ENCODE peak calls at places on chromosomes 3 and 15, in seven cellular contexts. One of them, this sample, is unnamed.

GRCh38 chr15:92638709-92639365 is 16.7 kb downstream of the FAM174B start:
- DNase-seq in suprapubic skin: peak
- DNase-seq in ovary: peak
- DNase-seq in A549: no peak
- DNase-seq in tibial nerve: no peak
- DNase-seq in esophagus muscularis mucosa: no peak
- DNase-seq in stomach: peak
- DNase-seq in this sample: no peak

GRCh38 chr3:52052831-52053306 is 3.5 kb downstream of the DUSP7 start:
- DNase-seq in suprapubic skin: peak
- DNase-seq in ovary: peak
- DNase-seq in A549: peak
- DNase-seq in tibial nerve: peak
- DNase-seq in esophagus muscularis mucosa: peak
- DNase-seq in stomach: peak
- DNase-seq in this sample: no peak

GRCh38 chr3:152192936-152193672 is 75.6 kb upstream of the MBNL1 start:
- DNase-seq in suprapubic skin: no peak
- DNase-seq in ovary: no peak
- DNase-seq in A549: no peak
- DNase-seq in tibial nerve: no peak
- DNase-seq in esophagus muscularis mucosa: no peak
- DNase-seq in stomach: no peak
- DNase-seq in this sample: no peak

GRCh38 chr15:62663547-62663946 is 379.0 kb upstream of the TPM1 start:
- DNase-seq in suprapubic skin: no peak
- DNase-seq in ovary: no peak
- DNase-seq in A549: no peak
- DNase-seq in tibial nerve: no peak
- DNase-seq in esophagus muscularis mucosa: no peak
- DNase-seq in stomach: no peak
- DNase-seq in this sample: no peak

GRCh38 chr15:75661041-75661778 is 13.5 kb downstream of the SNX33 start:
- DNase-seq in suprapubic skin: peak
- DNase-seq in ovary: peak
- DNase-seq in A549: peak
- DNase-seq in tibial nerve: peak
- DNase-seq in esophagus muscularis mucosa: peak
- DNase-seq in stomach: peak
- DNase-seq in this sample: peak

GRCh38 chr3:126153695-126154360 is 26.6 kb downstream of the ALDH1L1 start:
- DNase-seq in suprapubic skin: no peak
- DNase-seq in ovary: no peak
- DNase-seq in A549: no peak
- DNase-seq in tibial nerve: no peak
- DNase-seq in esophagus muscularis mucosa: peak
- DNase-seq in stomach: no peak
- DNase-seq in this sample: no peak

GRCh38 chr3:59247402-59247841 is 197.6 kb upstream of the CFAP20DC start:
- DNase-seq in suprapubic skin: no peak
- DNase-seq in ovary: no peak
- DNase-seq in A549: no peak
- DNase-seq in tibial nerve: no peak
- DNase-seq in esophagus muscularis mucosa: no peak
- DNase-seq in stomach: peak
- DNase-seq in this sample: no peak

GRCh38 chr3:95899911-95900310 is 914.5 kb upstream of the EPHA6 start:
- DNase-seq in suprapubic skin: no peak
- DNase-seq in ovary: no peak
- DNase-seq in A549: no peak
- DNase-seq in tibial nerve: no peak
- DNase-seq in esophagus muscularis mucosa: no peak
- DNase-seq in stomach: no peak
- DNase-seq in this sample: no peak

GRCh38 chr3:37628711-37629301 is 232.9 kb upstream of the CTDSPL start:
- DNase-seq in suprapubic skin: no peak
- DNase-seq in ovary: no peak
- DNase-seq in A549: no peak
- DNase-seq in tibial nerve: no peak
- DNase-seq in esophagus muscularis mucosa: peak
- DNase-seq in stomach: no peak
- DNase-seq in this sample: no peak

DNA sequence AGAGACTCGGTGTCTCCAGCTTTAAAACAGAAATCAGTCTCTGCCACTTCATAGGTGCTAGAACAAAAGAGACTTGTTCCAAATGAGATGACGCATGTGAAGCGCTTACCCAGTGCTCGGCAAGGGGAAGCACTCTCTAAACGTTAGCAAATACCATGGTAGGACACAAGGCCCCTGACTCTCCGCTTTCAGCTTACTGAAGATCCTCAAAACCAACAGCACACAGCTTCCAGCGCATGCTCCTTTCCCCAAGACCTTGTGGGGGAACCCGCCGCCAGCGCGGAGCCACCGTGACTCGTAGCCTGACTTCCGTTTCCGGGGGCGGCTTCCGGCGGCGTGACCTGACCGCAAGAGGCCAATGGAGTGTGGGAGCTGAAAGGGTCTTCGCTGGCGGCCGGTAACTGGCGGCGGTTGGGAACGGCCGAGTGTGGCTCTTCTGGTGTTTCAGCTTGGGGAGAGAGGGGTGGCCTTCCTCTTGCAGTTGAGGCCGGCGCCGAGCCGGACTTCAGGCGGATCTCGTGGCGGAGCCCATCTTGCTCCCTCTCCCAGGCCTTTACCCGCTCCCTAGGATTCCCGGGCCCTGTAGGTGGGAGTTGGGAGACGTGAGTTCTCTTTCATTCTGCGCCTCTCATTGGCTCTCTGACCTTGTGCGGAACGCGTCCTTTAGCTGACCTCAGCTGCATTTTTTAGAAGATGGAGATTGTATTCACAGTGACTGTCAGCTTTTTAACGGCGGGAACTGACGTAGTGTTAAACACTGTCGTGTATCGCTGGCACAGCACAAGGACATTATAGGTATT is at the start of gene THUMPD3:
- DNase-seq in suprapubic skin: peak
- DNase-seq in ovary: peak
- DNase-seq in A549: peak
- DNase-seq in tibial nerve: peak
- DNase-seq in esophagus muscularis mucosa: peak
- DNase-seq in stomach: peak
- DNase-seq in this sample: peak
- TF ChIP-seq EP300 in suprapubic skin: no peak
- TF ChIP-seq EP300 in ovary: no peak
- TF ChIP-seq EP300 in A549: no peak
- TF ChIP-seq EP300 in tibial nerve: peak
- TF ChIP-seq EP300 in esophagus muscularis mucosa: peak
- TF ChIP-seq EP300 in stomach: no peak
- TF ChIP-seq EP300 in this sample: peak

DNA sequence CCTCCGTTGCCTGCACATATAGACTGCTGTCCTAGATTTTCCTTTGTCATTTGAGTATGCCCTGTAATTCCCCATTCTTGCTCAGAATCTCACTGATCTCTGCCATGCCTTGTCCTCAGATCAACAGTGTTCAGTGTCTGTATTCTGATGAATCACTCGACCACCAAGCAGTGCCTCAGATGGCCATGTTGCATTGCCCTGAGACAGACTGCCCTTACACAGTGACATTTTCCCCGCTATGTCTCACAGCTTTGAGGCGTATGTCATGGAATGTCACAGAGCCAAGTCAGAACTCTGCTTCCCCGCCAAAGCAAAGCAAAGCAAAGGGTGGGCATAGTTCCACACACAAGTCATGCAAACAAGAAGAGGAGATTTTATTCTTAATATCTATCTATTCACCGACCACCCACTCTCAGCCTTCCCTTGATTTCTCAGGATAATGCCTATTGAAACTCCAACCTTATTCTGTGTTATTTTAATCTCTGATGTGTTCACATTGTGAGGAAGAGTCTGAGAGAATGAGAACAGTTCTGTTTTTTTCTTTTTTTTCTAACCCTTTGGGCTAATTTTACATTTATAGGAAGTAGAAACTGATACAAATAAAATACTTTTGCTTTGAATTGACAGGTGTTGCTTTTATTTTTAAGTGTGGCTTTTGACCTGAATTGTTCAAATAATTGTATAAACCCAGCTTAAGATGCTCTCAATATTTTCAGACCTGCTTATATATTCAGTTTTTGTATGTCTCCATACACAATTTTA is 16.9 kb upstream of the PSMD6 start:
- DNase-seq in suprapubic skin: no peak
- DNase-seq in ovary: no peak
- DNase-seq in A549: no peak
- DNase-seq in tibial nerve: no peak
- DNase-seq in esophagus muscularis mucosa: no peak
- DNase-seq in stomach: no peak
- DNase-seq in this sample: no peak
- TF ChIP-seq EP300 in suprapubic skin: no peak
- TF ChIP-seq EP300 in ovary: no peak
- TF ChIP-seq EP300 in A549: no peak
- TF ChIP-seq EP300 in tibial nerve: no peak
- TF ChIP-seq EP300 in esophagus muscularis mucosa: no peak
- TF ChIP-seq EP300 in stomach: no peak
- TF ChIP-seq EP300 in this sample: no peak

DNA sequence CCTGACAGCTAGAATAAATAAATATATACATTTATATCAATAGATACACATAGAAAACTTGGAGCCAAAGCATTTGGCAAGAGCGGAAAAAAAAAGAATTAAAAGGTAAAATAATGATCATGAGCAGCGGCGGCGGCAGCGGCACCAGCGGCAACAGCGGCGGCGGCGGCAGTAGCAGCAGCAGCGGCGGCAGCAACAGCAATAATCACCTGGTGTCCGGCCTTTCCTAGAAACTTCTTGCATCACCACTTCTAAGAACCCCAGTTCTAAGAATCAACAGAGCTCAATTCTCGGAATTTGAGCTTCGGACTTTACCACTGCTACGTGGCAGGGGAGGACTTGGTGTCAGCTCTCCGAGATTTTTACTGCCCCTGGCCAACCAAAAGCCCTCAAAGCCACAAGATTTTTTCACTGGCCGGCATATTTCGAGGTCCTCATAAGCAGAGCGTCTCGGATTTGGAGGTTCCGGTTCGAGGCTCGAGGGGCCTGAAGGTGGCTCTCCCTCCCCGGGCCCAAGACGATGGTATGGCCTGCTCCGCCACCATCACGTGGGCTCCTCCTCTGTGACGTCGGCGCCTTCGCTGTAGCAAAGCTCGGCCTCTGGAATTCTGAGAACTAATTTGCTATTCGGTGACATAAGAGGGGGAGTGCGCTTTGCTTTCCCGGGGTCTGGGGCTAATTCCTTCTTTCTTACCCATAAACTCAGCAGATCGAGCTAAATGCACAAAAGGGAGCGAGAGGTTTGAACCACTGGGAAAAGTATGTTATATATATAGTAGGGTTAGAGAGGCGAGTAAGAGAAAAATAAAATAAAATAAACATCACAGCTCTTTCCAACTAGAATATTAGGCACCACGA is at the start of gene BCL6:
- DNase-seq in suprapubic skin: peak
- DNase-seq in ovary: peak
- DNase-seq in A549: peak
- DNase-seq in tibial nerve: peak
- DNase-seq in esophagus muscularis mucosa: peak
- DNase-seq in stomach: peak
- DNase-seq in this sample: peak
- TF ChIP-seq EP300 in suprapubic skin: peak
- TF ChIP-seq EP300 in ovary: peak
- TF ChIP-seq EP300 in A549: no peak
- TF ChIP-seq EP300 in tibial nerve: peak
- TF ChIP-seq EP300 in esophagus muscularis mucosa: peak
- TF ChIP-seq EP300 in stomach: peak
- TF ChIP-seq EP300 in this sample: peak

DNA sequence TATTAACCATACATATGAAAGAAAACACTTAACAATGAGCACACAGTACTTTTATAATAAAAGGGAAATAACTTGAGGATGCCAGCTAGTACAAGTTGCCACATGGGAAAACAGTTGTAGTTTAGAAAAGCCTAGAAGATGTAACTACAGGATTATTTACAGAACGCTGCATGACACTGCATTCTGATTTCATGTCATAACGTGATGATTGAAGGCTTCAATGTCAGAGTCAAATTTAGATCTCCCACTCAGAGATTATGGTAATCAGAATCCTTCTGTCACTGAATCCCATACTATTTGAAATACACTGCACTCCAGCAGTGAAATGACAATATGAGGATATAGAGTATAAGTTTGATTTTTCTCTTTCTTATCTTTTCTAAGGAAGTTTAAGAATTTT is 253.9 kb upstream of the LRRN1 start:
- DNase-seq in suprapubic skin: no peak
- DNase-seq in ovary: no peak
- DNase-seq in A549: no peak
- DNase-seq in tibial nerve: no peak
- DNase-seq in esophagus muscularis mucosa: no peak
- DNase-seq in stomach: no peak
- DNase-seq in this sample: no peak
- TF ChIP-seq EP300 in suprapubic skin: no peak
- TF ChIP-seq EP300 in ovary: no peak
- TF ChIP-seq EP300 in A549: no peak
- TF ChIP-seq EP300 in tibial nerve: no peak
- TF ChIP-seq EP300 in esophagus muscularis mucosa: no peak
- TF ChIP-seq EP300 in stomach: no peak
- TF ChIP-seq EP300 in this sample: no peak

GRCh38 chr3:183576487-183577107 is 21.1 kb upstream of the KLHL6 start:
- DNase-seq in suprapubic skin: no peak
- DNase-seq in ovary: no peak
- DNase-seq in A549: no peak
- DNase-seq in tibial nerve: no peak
- DNase-seq in esophagus muscularis mucosa: no peak
- DNase-seq in stomach: no peak
- DNase-seq in this sample: no peak
- TF ChIP-seq EP300 in suprapubic skin: no peak
- TF ChIP-seq EP300 in ovary: no peak
- TF ChIP-seq EP300 in A549: no peak
- TF ChIP-seq EP300 in tibial nerve: no peak
- TF ChIP-seq EP300 in esophagus muscularis mucosa: no peak
- TF ChIP-seq EP300 in stomach: no peak
- TF ChIP-seq EP300 in this sample: no peak

DNA sequence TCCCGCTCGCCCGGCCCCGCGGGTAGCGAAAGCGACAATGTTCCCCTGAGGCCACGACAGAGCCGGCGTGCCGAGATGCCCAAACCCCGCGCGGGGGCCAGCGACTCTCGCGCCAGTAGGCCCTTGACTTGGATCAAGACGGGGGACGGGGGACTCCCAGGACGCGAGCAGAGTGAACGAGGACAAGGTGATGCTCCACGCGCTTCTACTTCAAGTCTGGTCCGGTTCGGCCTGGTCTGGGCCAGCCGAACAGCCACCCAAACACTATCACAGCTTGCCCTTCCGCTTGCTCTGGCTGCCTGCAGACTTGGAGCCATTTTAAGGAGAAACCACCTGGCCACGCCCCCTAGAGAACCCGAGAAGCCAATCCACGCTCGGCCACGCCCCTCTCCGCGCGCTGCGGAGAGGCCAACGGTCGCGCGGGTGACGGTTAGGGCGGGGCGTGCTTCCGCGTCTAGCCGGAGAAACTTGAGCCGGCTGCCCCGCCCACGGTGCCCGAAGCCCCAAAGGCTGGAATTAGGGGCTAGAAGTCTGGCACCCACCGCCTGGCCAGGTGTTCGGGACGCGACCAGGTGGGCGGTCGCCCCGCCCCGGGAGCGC is 608 bp upstream of the NDUFAF3 start:
- DNase-seq in suprapubic skin: peak
- DNase-seq in ovary: peak
- DNase-seq in A549: peak
- DNase-seq in tibial nerve: peak
- DNase-seq in esophagus muscularis mucosa: peak
- DNase-seq in stomach: peak
- DNase-seq in this sample: peak
- TF ChIP-seq EP300 in suprapubic skin: no peak
- TF ChIP-seq EP300 in ovary: no peak
- TF ChIP-seq EP300 in A549: no peak
- TF ChIP-seq EP300 in tibial nerve: peak
- TF ChIP-seq EP300 in esophagus muscularis mucosa: no peak
- TF ChIP-seq EP300 in stomach: no peak
- TF ChIP-seq EP300 in this sample: no peak

This sample was measured in upper lobe of left lung.